ENCODE peak calls at places on chromosomes 11 and 22, in six cellular contexts. One of them, this sample, is unnamed.

GRCh38 chr11:119092880-119093665 is 8.4 kb downstream of the HMBS start:
- DNase-seq in EL: peak
- DNase-seq in fibroblast of the conjunctiva: no peak
- DNase-seq in AG10803: peak
- DNase-seq in stimulated activated CD4-positive, alpha-beta T cell treated with anti-CD3 and anti-CD28 coated beads, Interleukin-12 subunit alpha, Interleukin-12 subunit beta, amount 100 ng/mL, for 4 hours: no peak
- DNase-seq in T-helper 9 cell: no peak
- DNase-seq in this sample: no peak

GRCh38 chr11:6635082-6635932 is 16.1 kb upstream of the TPP1 start:
- DNase-seq in EL: peak
- DNase-seq in fibroblast of the conjunctiva: no peak
- DNase-seq in AG10803: peak
- DNase-seq in stimulated activated CD4-positive, alpha-beta T cell treated with anti-CD3 and anti-CD28 coated beads, Interleukin-12 subunit alpha, Interleukin-12 subunit beta, amount 100 ng/mL, for 4 hours: no peak
- DNase-seq in T-helper 9 cell: no peak
- DNase-seq in this sample: no peak

GRCh38 chr22:37196539-37197450 is 8.7 kb upstream of the C1QTNF6 start:
- DNase-seq in EL: peak
- DNase-seq in fibroblast of the conjunctiva: peak
- DNase-seq in AG10803: peak
- DNase-seq in stimulated activated CD4-positive, alpha-beta T cell treated with anti-CD3 and anti-CD28 coated beads, Interleukin-12 subunit alpha, Interleukin-12 subunit beta, amount 100 ng/mL, for 4 hours: no peak
- DNase-seq in T-helper 9 cell: no peak
- DNase-seq in this sample: no peak

GRCh38 chr22:29031236-29031982 is 30.2 kb downstream of the C22orf31 start:
- DNase-seq in EL: peak
- DNase-seq in fibroblast of the conjunctiva: peak
- DNase-seq in AG10803: peak
- DNase-seq in stimulated activated CD4-positive, alpha-beta T cell treated with anti-CD3 and anti-CD28 coated beads, Interleukin-12 subunit alpha, Interleukin-12 subunit beta, amount 100 ng/mL, for 4 hours: no peak
- DNase-seq in T-helper 9 cell: no peak
- DNase-seq in this sample: peak

GRCh38 chr11:8232414-8232813 is 31.3 kb downstream of the LMO1 start:
- DNase-seq in EL: no peak
- DNase-seq in fibroblast of the conjunctiva: no peak
- DNase-seq in AG10803: no peak
- DNase-seq in stimulated activated CD4-positive, alpha-beta T cell treated with anti-CD3 and anti-CD28 coated beads, Interleukin-12 subunit alpha, Interleukin-12 subunit beta, amount 100 ng/mL, for 4 hours: no peak
- DNase-seq in T-helper 9 cell: no peak
- DNase-seq in this sample: no peak

GRCh38 chr11:32451808-32452207 is 16.5 kb upstream of the WT1 start:
- DNase-seq in EL: no peak
- DNase-seq in fibroblast of the conjunctiva: no peak
- DNase-seq in AG10803: no peak
- DNase-seq in stimulated activated CD4-positive, alpha-beta T cell treated with anti-CD3 and anti-CD28 coated beads, Interleukin-12 subunit alpha, Interleukin-12 subunit beta, amount 100 ng/mL, for 4 hours: no peak
- DNase-seq in T-helper 9 cell: no peak
- DNase-seq in this sample: no peak

GRCh38 chr11:75631086-75631694 is 37.6 kb downstream of the MAP6 start:
- DNase-seq in EL: no peak
- DNase-seq in fibroblast of the conjunctiva: no peak
- DNase-seq in AG10803: peak
- DNase-seq in stimulated activated CD4-positive, alpha-beta T cell treated with anti-CD3 and anti-CD28 coated beads, Interleukin-12 subunit alpha, Interleukin-12 subunit beta, amount 100 ng/mL, for 4 hours: no peak
- DNase-seq in T-helper 9 cell: no peak
- DNase-seq in this sample: no peak

GRCh38 chr11:40293655-40294342 is 1165.7 kb downstream of the LRRC4C start:
- DNase-seq in EL: peak
- DNase-seq in fibroblast of the conjunctiva: peak
- DNase-seq in AG10803: peak
- DNase-seq in stimulated activated CD4-positive, alpha-beta T cell treated with anti-CD3 and anti-CD28 coated beads, Interleukin-12 subunit alpha, Interleukin-12 subunit beta, amount 100 ng/mL, for 4 hours: no peak
- DNase-seq in T-helper 9 cell: no peak
- DNase-seq in this sample: peak

GRCh38 chr22:30859714-30860095 is 108.9 kb downstream of the MORC2 start:
- DNase-seq in EL: no peak
- DNase-seq in fibroblast of the conjunctiva: no peak
- DNase-seq in AG10803: no peak
- DNase-seq in stimulated activated CD4-positive, alpha-beta T cell treated with anti-CD3 and anti-CD28 coated beads, Interleukin-12 subunit alpha, Interleukin-12 subunit beta, amount 100 ng/mL, for 4 hours: no peak
- DNase-seq in T-helper 9 cell: no peak
- DNase-seq in this sample: no peak

GRCh38 chr11:79253280-79253679 is 187.6 kb downstream of the TENM4 start:
- DNase-seq in EL: no peak
- DNase-seq in fibroblast of the conjunctiva: no peak
- DNase-seq in AG10803: no peak
- DNase-seq in stimulated activated CD4-positive, alpha-beta T cell treated with anti-CD3 and anti-CD28 coated beads, Interleukin-12 subunit alpha, Interleukin-12 subunit beta, amount 100 ng/mL, for 4 hours: no peak
- DNase-seq in T-helper 9 cell: no peak
- DNase-seq in this sample: no peak

GRCh38 chr11:35617316-35617686 is 959 bp upstream of the FJX1 start:
- DNase-seq in EL: no peak
- DNase-seq in fibroblast of the conjunctiva: no peak
- DNase-seq in AG10803: no peak
- DNase-seq in stimulated activated CD4-positive, alpha-beta T cell treated with anti-CD3 and anti-CD28 coated beads, Interleukin-12 subunit alpha, Interleukin-12 subunit beta, amount 100 ng/mL, for 4 hours: no peak
- DNase-seq in T-helper 9 cell: no peak
- DNase-seq in this sample: no peak

GRCh38 chr11:102456381-102456780 is 3.8 kb upstream of the TMEM123 start:
- DNase-seq in EL: no peak
- DNase-seq in fibroblast of the conjunctiva: no peak
- DNase-seq in AG10803: peak
- DNase-seq in stimulated activated CD4-positive, alpha-beta T cell treated with anti-CD3 and anti-CD28 coated beads, Interleukin-12 subunit alpha, Interleukin-12 subunit beta, amount 100 ng/mL, for 4 hours: no peak
- DNase-seq in T-helper 9 cell: no peak
- DNase-seq in this sample: no peak

GRCh38 chr22:30196141-30196866 is 50.3 kb downstream of the LIF start:
- DNase-seq in EL: peak
- DNase-seq in fibroblast of the conjunctiva: peak
- DNase-seq in AG10803: peak
- DNase-seq in stimulated activated CD4-positive, alpha-beta T cell treated with anti-CD3 and anti-CD28 coated beads, Interleukin-12 subunit alpha, Interleukin-12 subunit beta, amount 100 ng/mL, for 4 hours: peak
- DNase-seq in T-helper 9 cell: no peak
- DNase-seq in this sample: peak

GRCh38 chr11:46360878-46361277 is 13.6 kb downstream of the DGKZ start:
- DNase-seq in EL: no peak
- DNase-seq in fibroblast of the conjunctiva: no peak
- DNase-seq in AG10803: peak
- DNase-seq in stimulated activated CD4-positive, alpha-beta T cell treated with anti-CD3 and anti-CD28 coated beads, Interleukin-12 subunit alpha, Interleukin-12 subunit beta, amount 100 ng/mL, for 4 hours: no peak
- DNase-seq in T-helper 9 cell: no peak
- DNase-seq in this sample: no peak

GRCh38 chr11:114257621-114258558 is 38.3 kb upstream of the NNMT start:
- DNase-seq in EL: no peak
- DNase-seq in fibroblast of the conjunctiva: peak
- DNase-seq in AG10803: no peak
- DNase-seq in stimulated activated CD4-positive, alpha-beta T cell treated with anti-CD3 and anti-CD28 coated beads, Interleukin-12 subunit alpha, Interleukin-12 subunit beta, amount 100 ng/mL, for 4 hours: no peak
- DNase-seq in T-helper 9 cell: no peak
- DNase-seq in this sample: no peak

GRCh38 chr11:70267405-70267950 is 3.0 kb upstream of the PPFIA1 start:
- DNase-seq in EL: no peak
- DNase-seq in fibroblast of the conjunctiva: no peak
- DNase-seq in AG10803: no peak
- DNase-seq in stimulated activated CD4-positive, alpha-beta T cell treated with anti-CD3 and anti-CD28 coated beads, Interleukin-12 subunit alpha, Interleukin-12 subunit beta, amount 100 ng/mL, for 4 hours: no peak
- DNase-seq in T-helper 9 cell: no peak
- DNase-seq in this sample: no peak

GRCh38 chr11:15234796-15235195 is 120.1 kb downstream of the INSC start:
- DNase-seq in EL: no peak
- DNase-seq in fibroblast of the conjunctiva: no peak
- DNase-seq in AG10803: no peak
- DNase-seq in stimulated activated CD4-positive, alpha-beta T cell treated with anti-CD3 and anti-CD28 coated beads, Interleukin-12 subunit alpha, Interleukin-12 subunit beta, amount 100 ng/mL, for 4 hours: no peak
- DNase-seq in T-helper 9 cell: no peak
- DNase-seq in this sample: no peak

GRCh38 chr11:102513869-102514268 is 16.7 kb downstream of the MMP7 start:
- DNase-seq in EL: peak
- DNase-seq in fibroblast of the conjunctiva: peak
- DNase-seq in AG10803: peak
- DNase-seq in stimulated activated CD4-positive, alpha-beta T cell treated with anti-CD3 and anti-CD28 coated beads, Interleukin-12 subunit alpha, Interleukin-12 subunit beta, amount 100 ng/mL, for 4 hours: no peak
- DNase-seq in T-helper 9 cell: no peak
- DNase-seq in this sample: peak

GRCh38 chr11:17771841-17772401 is 37.3 kb downstream of the KCNC1 start:
- DNase-seq in EL: no peak
- DNase-seq in fibroblast of the conjunctiva: no peak
- DNase-seq in AG10803: no peak
- DNase-seq in stimulated activated CD4-positive, alpha-beta T cell treated with anti-CD3 and anti-CD28 coated beads, Interleukin-12 subunit alpha, Interleukin-12 subunit beta, amount 100 ng/mL, for 4 hours: no peak
- DNase-seq in T-helper 9 cell: no peak
- DNase-seq in this sample: no peak

GRCh38 chr11:67583319-67584204 is at the start of gene GSTP1:
- DNase-seq in EL: peak
- DNase-seq in fibroblast of the conjunctiva: peak
- DNase-seq in AG10803: peak
- DNase-seq in stimulated activated CD4-positive, alpha-beta T cell treated with anti-CD3 and anti-CD28 coated beads, Interleukin-12 subunit alpha, Interleukin-12 subunit beta, amount 100 ng/mL, for 4 hours: peak
- DNase-seq in T-helper 9 cell: peak
- DNase-seq in this sample: peak

GRCh38 chr11:69049490-69049867 is 747 bp downstream of the TPCN2 start:
- DNase-seq in EL: no peak
- DNase-seq in fibroblast of the conjunctiva: no peak
- DNase-seq in AG10803: no peak
- DNase-seq in stimulated activated CD4-positive, alpha-beta T cell treated with anti-CD3 and anti-CD28 coated beads, Interleukin-12 subunit alpha, Interleukin-12 subunit beta, amount 100 ng/mL, for 4 hours: no peak
- DNase-seq in T-helper 9 cell: no peak
- DNase-seq in this sample: no peak

GRCh38 chr11:12413141-12414055 is 36.0 kb downstream of the PARVA start:
- DNase-seq in EL: peak
- DNase-seq in fibroblast of the conjunctiva: no peak
- DNase-seq in AG10803: no peak
- DNase-seq in stimulated activated CD4-positive, alpha-beta T cell treated with anti-CD3 and anti-CD28 coated beads, Interleukin-12 subunit alpha, Interleukin-12 subunit beta, amount 100 ng/mL, for 4 hours: no peak
- DNase-seq in T-helper 9 cell: no peak
- DNase-seq in this sample: no peak

GRCh38 chr11:116170526-116171120 is 602.2 kb downstream of the BUD13 start:
- DNase-seq in EL: no peak
- DNase-seq in fibroblast of the conjunctiva: no peak
- DNase-seq in AG10803: no peak
- DNase-seq in stimulated activated CD4-positive, alpha-beta T cell treated with anti-CD3 and anti-CD28 coated beads, Interleukin-12 subunit alpha, Interleukin-12 subunit beta, amount 100 ng/mL, for 4 hours: no peak
- DNase-seq in T-helper 9 cell: no peak
- DNase-seq in this sample: no peak

GRCh38 chr22:21800552-21801303 is 65.1 kb upstream of the YPEL1 start:
- DNase-seq in EL: no peak
- DNase-seq in fibroblast of the conjunctiva: no peak
- DNase-seq in AG10803: no peak
- DNase-seq in stimulated activated CD4-positive, alpha-beta T cell treated with anti-CD3 and anti-CD28 coated beads, Interleukin-12 subunit alpha, Interleukin-12 subunit beta, amount 100 ng/mL, for 4 hours: no peak
- DNase-seq in T-helper 9 cell: no peak
- DNase-seq in this sample: no peak

GRCh38 chr11:113618360-113618759 is 87.7 kb downstream of the TMPRSS5 start:
- DNase-seq in EL: peak
- DNase-seq in fibroblast of the conjunctiva: no peak
- DNase-seq in AG10803: peak
- DNase-seq in stimulated activated CD4-positive, alpha-beta T cell treated with anti-CD3 and anti-CD28 coated beads, Interleukin-12 subunit alpha, Interleukin-12 subunit beta, amount 100 ng/mL, for 4 hours: no peak
- DNase-seq in T-helper 9 cell: no peak
- DNase-seq in this sample: peak